ENCODE peak calls at places on chromosomes 7 and 10, in four cellular contexts. C is NCI-H1436, Y is iPS-NIHi11, H is glutamatergic neuron. D is an unnamed sample.
A peak's percentile ranks its signal among the peaks of the same experiment; 100 is the strongest.

GRCh38 chr10:24900888-24901685 is 51.3 kb downstream of the PRTFDC1 start:
- DNase-seq in C (no peak), H (no peak), Y (no peak), D (no peak)

GRCh38 chr10:48811917-48812316 is 127.2 kb downstream of the WDFY4 start:
- DNase-seq in Y (no peak), H (no peak), C (no peak), D (no peak)

GRCh38 chr10:112132429-112132828 is 51.1 kb downstream of the GPAM start:
- DNase-seq in C (no peak), H (no peak), Y (no peak), D (no peak)

GRCh38 chr7:37408885-37409248 is 39.8 kb downstream of the ELMO1 start:
- DNase-seq in C (no peak), Y (no peak), H (no peak), D (no peak)

GRCh38 chr10:75547391-75548298 is 116.2 kb downstream of the LRMDA start:
- DNase-seq in C (no peak), H (no peak), Y (no peak), D (peak; percentile 21)

GRCh38 chr10:114025610-114026130 is 18.0 kb upstream of the ADRB1 start:
- DNase-seq in H (no peak), C (no peak), Y (no peak), D (no peak)

GRCh38 chr10:14291296-14291695 is 39.4 kb downstream of the FRMD4A start:
- DNase-seq in Y (no peak), H (no peak), C (no peak), D (no peak)

GRCh38 chr7:96017877-96018276 is 245.5 kb downstream of the DYNC1I1 start:
- DNase-seq in C (no peak), H (no peak), Y (peak; percentile 17), D (no peak)

GRCh38 chr7:111732923-111733322 is 170.6 kb upstream of the IMMP2L start:
- DNase-seq in Y (no peak), H (no peak), C (no peak), D (no peak)

GRCh38 chr10:98087309-98087708 is 47.1 kb upstream of the R3HCC1L start:
- DNase-seq in H (no peak), C (peak; percentile 27), Y (no peak), D (peak; percentile 19)